ENCODE peak calls at places on chromosomes 7 and 10, in eight cellular contexts. One of them, this sample, is unnamed.

GRCh38 chr7:95901006-95901405 is 128.7 kb downstream of the DYNC1I1 start:
- DNase-seq in WTC11: no peak
- DNase-seq in foreskin melanocyte: no peak
- DNase-seq in NCI-H1436: no peak
- DNase-seq in pons: no peak
- DNase-seq in activated naive CD4-positive, alpha-beta T cell treated with anti-CD3 and anti-CD28 coated beads, Interleukin-2, amount 10 ng/mL, durations not matched to agents 7 days and 5 days: no peak
- DNase-seq in endodermal cell: no peak
- DNase-seq in CD4-positive, alpha-beta memory T cell: no peak
- DNase-seq in this sample: no peak

GRCh38 chr7:149310113-149310836 is 48.3 kb downstream of the ZNF783 start:
- DNase-seq in activated naive CD4-positive, alpha-beta T cell treated with anti-CD3 and anti-CD28 coated beads, Interleukin-2, amount 10 ng/mL, durations not matched to agents 7 days and 5 days: no peak
- DNase-seq in WTC11: no peak
- DNase-seq in foreskin melanocyte: peak; percentile 75
- DNase-seq in CD4-positive, alpha-beta memory T cell: peak; percentile 22
- DNase-seq in NCI-H1436: no peak
- DNase-seq in endodermal cell: no peak
- DNase-seq in pons: peak; percentile 51
- DNase-seq in this sample: no peak

GRCh38 chr10:128451879-128452278 is 325.7 kb upstream of the MKI67 start:
- DNase-seq in foreskin melanocyte: no peak
- DNase-seq in endodermal cell: peak; percentile 22
- DNase-seq in WTC11: no peak
- DNase-seq in NCI-H1436: no peak
- DNase-seq in CD4-positive, alpha-beta memory T cell: no peak
- DNase-seq in pons: no peak
- DNase-seq in activated naive CD4-positive, alpha-beta T cell treated with anti-CD3 and anti-CD28 coated beads, Interleukin-2, amount 10 ng/mL, durations not matched to agents 7 days and 5 days: no peak
- DNase-seq in this sample: no peak

GRCh38 chr7:18471476-18472160 is 23.9 kb upstream of the HDAC9 start:
- DNase-seq in activated naive CD4-positive, alpha-beta T cell treated with anti-CD3 and anti-CD28 coated beads, Interleukin-2, amount 10 ng/mL, durations not matched to agents 7 days and 5 days: no peak
- DNase-seq in CD4-positive, alpha-beta memory T cell: no peak
- DNase-seq in foreskin melanocyte: no peak
- DNase-seq in NCI-H1436: no peak
- DNase-seq in WTC11: no peak
- DNase-seq in endodermal cell: no peak
- DNase-seq in pons: no peak
- DNase-seq in this sample: no peak

GRCh38 chr10:59090804-59091203 is 85.6 kb upstream of the PHYHIPL start:
- DNase-seq in WTC11: no peak
- DNase-seq in pons: peak; percentile 59
- DNase-seq in CD4-positive, alpha-beta memory T cell: no peak
- DNase-seq in NCI-H1436: no peak
- DNase-seq in foreskin melanocyte: no peak
- DNase-seq in endodermal cell: no peak
- DNase-seq in activated naive CD4-positive, alpha-beta T cell treated with anti-CD3 and anti-CD28 coated beads, Interleukin-2, amount 10 ng/mL, durations not matched to agents 7 days and 5 days: no peak
- DNase-seq in this sample: no peak

GRCh38 chr7:45001138-45001694 is 1.2 kb downstream of the CCM2 start:
- DNase-seq in pons: no peak
- DNase-seq in NCI-H1436: peak; percentile 3
- DNase-seq in endodermal cell: peak; percentile 68
- DNase-seq in WTC11: peak; percentile 30
- DNase-seq in foreskin melanocyte: no peak
- DNase-seq in CD4-positive, alpha-beta memory T cell: peak; percentile 72
- DNase-seq in activated naive CD4-positive, alpha-beta T cell treated with anti-CD3 and anti-CD28 coated beads, Interleukin-2, amount 10 ng/mL, durations not matched to agents 7 days and 5 days: peak; percentile 70
- DNase-seq in this sample: no peak

GRCh38 chr7:876972-877311 is 588 bp downstream of the GET4 start:
- DNase-seq in activated naive CD4-positive, alpha-beta T cell treated with anti-CD3 and anti-CD28 coated beads, Interleukin-2, amount 10 ng/mL, durations not matched to agents 7 days and 5 days: no peak
- DNase-seq in pons: no peak
- DNase-seq in CD4-positive, alpha-beta memory T cell: no peak
- DNase-seq in NCI-H1436: no peak
- DNase-seq in endodermal cell: no peak
- DNase-seq in WTC11: no peak
- DNase-seq in foreskin melanocyte: no peak
- DNase-seq in this sample: no peak

GRCh38 chr7:108299251-108300014 is 156.8 kb downstream of the NRCAM start:
- DNase-seq in WTC11: no peak
- DNase-seq in pons: no peak
- DNase-seq in CD4-positive, alpha-beta memory T cell: no peak
- DNase-seq in endodermal cell: no peak
- DNase-seq in NCI-H1436: no peak
- DNase-seq in foreskin melanocyte: no peak
- DNase-seq in activated naive CD4-positive, alpha-beta T cell treated with anti-CD3 and anti-CD28 coated beads, Interleukin-2, amount 10 ng/mL, durations not matched to agents 7 days and 5 days: no peak
- DNase-seq in this sample: no peak

GRCh38 chr10:43322769-43323168 is 48.7 kb upstream of the FXYD4 start:
- DNase-seq in WTC11: peak; percentile 99
- DNase-seq in pons: peak; percentile 91
- DNase-seq in NCI-H1436: no peak
- DNase-seq in endodermal cell: peak; percentile 99
- DNase-seq in foreskin melanocyte: peak; percentile 67
- DNase-seq in activated naive CD4-positive, alpha-beta T cell treated with anti-CD3 and anti-CD28 coated beads, Interleukin-2, amount 10 ng/mL, durations not matched to agents 7 days and 5 days: peak; percentile 92
- DNase-seq in CD4-positive, alpha-beta memory T cell: peak; percentile 78
- DNase-seq in this sample: peak; percentile 94

GRCh38 chr7:75914169-75914654 is 743 bp upstream of the POR start:
- DNase-seq in WTC11: no peak
- DNase-seq in endodermal cell: no peak
- DNase-seq in pons: peak; percentile 2
- DNase-seq in foreskin melanocyte: no peak
- DNase-seq in activated naive CD4-positive, alpha-beta T cell treated with anti-CD3 and anti-CD28 coated beads, Interleukin-2, amount 10 ng/mL, durations not matched to agents 7 days and 5 days: peak; percentile 21
- DNase-seq in NCI-H1436: no peak
- DNase-seq in CD4-positive, alpha-beta memory T cell: no peak
- DNase-seq in this sample: no peak

This sample was measured in progenitor cell of endocrine pancreas.